ENCODE peak calls at places on chromosomes 13 and 19, in seven cellular contexts. F is PC-3, R is H1, U is GM23248, Z is colonic mucosa, D is mesenchymal stem cell, L is HepG2. X is an unnamed sample.

GRCh38 chr19:34847393-34847792 is 74.4 kb upstream of the ZNF599 start:
- DNase-seq in U (no peak), R (no peak), D (no peak), L (no peak), Z (no peak), F (peak), X (no peak)

GRCh38 chr19:42233638-42234292 is 8.6 kb downstream of the GSK3A start:
- DNase-seq in D (no peak), Z (no peak), L (no peak), U (no peak), R (no peak), F (no peak), X (no peak)

GRCh38 chr13:100550433-100550832 is 38.2 kb downstream of the GGACT start:
- DNase-seq in R (peak), D (peak), F (no peak), U (peak), Z (peak), L (no peak), X (no peak)

GRCh38 chr13:113949546-113949945 is 24.3 kb downstream of the C13orf46 start:
- DNase-seq in F (no peak), R (no peak), L (no peak), D (no peak), U (no peak), Z (no peak), X (no peak)

GRCh38 chr13:33003458-33004019 is 12.7 kb upstream of the KL start:
- DNase-seq in F (no peak), Z (no peak), D (no peak), U (no peak), R (no peak), L (no peak), X (no peak)

GRCh38 chr13:74040200-74040599 is 94.0 kb downstream of the KLF12 start:
- DNase-seq in F (peak), L (peak), Z (peak), U (peak), R (peak), D (peak), X (peak)

GRCh38 chr19:2255982-2256685 is at the start of gene JSRP1:
- DNase-seq in R (no peak), F (no peak), U (no peak), Z (no peak), D (no peak), L (no peak), X (no peak)

GRCh38 chr13:75762066-75762937 is 126.2 kb downstream of the LMO7 start:
- DNase-seq in U (peak), Z (peak), D (no peak), R (no peak), L (peak), F (peak), X (no peak)

GRCh38 chr13:76385606-76386005 is 500.6 kb downstream of the KCTD12 start:
- DNase-seq in R (no peak), D (peak), L (no peak), F (peak), U (peak), Z (no peak), X (no peak)

GRCh38 chr13:25462301-25463125 is 90.7 kb downstream of the ATP8A2 start:
- DNase-seq in Z (no peak), U (peak), R (no peak), F (no peak), D (no peak), L (no peak), X (no peak)

GRCh38 chr19:50358483-50359431 is 6.7 kb downstream of the NAPSA start:
- DNase-seq in L (no peak), U (peak), Z (peak), R (no peak), D (no peak), F (peak), X (no peak)

GRCh38 chr19:58570770-58571574 is 2.2 kb downstream of the MZF1 start:
- DNase-seq in L (no peak), U (no peak), D (no peak), Z (peak), R (no peak), F (no peak), X (no peak)

GRCh38 chr19:1922803-1923202 is 17.6 kb downstream of the ADAT3 start:
- DNase-seq in F (no peak), L (no peak), Z (no peak), U (no peak), R (no peak), D (no peak), X (no peak)

GRCh38 chr19:16445238-16446107 is 26.3 kb downstream of the EPS15L1 start:
- DNase-seq in F (peak), R (no peak), L (peak), Z (no peak), U (peak), D (peak), X (no peak)

GRCh38 chr19:55341191-55342043 is 1.7 kb downstream of the KMT5C start:
- DNase-seq in Z (peak), D (peak), L (peak), U (peak), R (peak), F (peak), X (peak)
- H3K9ac ChIP-seq in Z (peak), D (peak), L (peak), U (peak), R (no peak), F (peak), X (peak)

DNA sequence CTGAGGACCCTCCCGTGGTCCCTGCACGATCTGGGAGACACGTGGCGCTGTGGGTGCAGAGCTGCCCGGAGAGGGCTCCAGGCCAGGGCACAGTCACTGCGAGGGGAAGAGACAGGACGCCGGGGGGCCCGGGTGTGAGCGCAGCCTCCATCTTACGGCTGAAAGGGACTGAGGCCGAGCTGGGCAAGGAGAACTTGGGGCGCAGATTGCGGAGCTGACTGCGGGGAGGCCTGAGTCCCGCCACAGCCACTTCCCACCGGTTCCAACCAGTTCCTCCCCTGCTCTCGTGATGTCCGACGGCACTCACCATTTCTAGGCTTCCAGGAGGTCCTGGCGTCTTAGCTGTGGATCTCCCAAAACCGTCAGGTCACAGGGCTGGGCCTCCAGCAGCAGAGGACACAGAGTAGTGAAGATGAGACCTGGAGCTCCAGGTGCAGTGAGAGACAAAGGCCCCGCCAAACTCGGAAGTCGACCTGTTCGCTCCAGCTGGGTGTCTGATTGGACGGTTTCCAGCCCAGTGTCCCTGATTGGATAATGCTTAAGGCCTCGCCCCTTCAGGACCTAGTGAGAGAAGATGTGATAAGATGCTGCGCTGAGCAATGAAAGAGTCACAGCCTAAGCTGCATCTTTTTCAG is 4.8 kb upstream of the ZNF253 start:
- DNase-seq in F (no peak), D (no peak), R (peak), L (no peak), U (no peak), Z (no peak), X (peak)
- H3K9ac ChIP-seq in F (no peak), D (no peak), R (peak), L (no peak), U (no peak), Z (no peak), X (peak)

DNA sequence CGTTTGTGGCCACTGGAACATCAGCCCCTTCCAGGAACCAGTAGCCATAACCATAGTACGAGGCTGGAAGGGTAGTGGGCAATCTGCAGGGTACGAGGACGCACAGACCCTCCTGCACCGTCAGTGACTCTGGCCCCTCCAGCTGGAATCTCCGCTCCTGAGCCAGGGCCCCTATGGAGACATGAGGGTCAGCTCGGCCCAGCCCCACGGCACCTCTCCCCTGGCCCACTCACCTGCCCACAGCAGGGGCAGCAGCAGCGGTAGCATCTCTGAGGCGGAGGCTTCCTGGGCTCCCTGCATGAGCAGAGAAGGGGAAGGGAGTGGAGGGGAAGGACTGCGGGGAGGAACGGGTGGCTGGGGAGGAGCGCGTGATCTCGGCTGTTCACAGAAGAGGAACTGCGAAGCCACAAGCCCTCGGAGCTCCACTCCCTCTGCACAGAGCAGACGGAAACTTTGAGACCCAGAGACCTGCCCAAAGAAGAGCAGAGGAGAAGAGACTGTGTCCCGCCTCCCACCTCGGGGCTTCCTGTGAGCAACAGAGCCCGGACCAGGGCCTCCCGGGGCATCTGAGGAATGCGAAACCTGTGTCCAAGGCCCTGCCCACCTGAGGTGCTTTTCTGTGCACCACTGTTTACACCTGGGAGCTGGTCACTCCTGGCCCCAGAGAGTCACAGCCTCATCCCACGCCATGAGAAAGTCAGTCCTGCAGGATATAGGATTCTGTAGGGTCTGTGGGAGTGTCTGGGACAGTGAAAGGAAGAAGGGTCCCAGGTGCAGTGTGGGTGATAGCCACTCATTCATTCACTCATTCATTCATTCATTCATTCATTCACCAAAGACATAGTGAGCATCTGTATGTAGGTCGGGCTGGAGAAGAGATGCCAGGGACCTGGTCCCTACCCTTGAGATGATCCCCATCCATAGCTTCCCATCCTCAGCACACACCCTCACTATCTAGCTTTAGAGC is at the start of gene SIGLEC6:
- DNase-seq in R (no peak), F (no peak), D (no peak), Z (peak), L (no peak), U (no peak), X (no peak)
- H3K9ac ChIP-seq in R (no peak), F (no peak), D (no peak), Z (no peak), L (no peak), U (no peak), X (no peak)

DNA sequence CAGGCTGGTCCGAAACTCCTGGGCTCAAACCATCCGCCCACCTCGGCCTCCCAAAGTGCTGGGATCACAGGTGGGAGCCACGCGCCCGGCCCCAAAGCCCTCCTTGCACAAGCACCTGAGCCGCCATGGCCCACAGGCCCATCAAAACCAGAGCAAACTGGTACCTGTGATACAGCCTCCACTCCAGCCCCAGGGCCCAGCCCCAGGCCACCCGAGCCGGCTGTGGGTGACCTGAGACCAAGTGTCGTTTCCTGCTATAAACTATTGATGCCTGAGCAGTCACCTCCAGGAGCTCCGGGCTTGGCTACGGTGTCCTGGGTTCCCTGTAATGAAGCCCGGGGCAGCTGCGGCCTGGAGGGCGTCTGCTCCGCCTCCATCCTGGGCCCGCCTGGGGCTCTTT is 9.7 kb upstream of the PTBP1 start:
- DNase-seq in L (no peak), U (no peak), F (no peak), Z (no peak), D (no peak), R (no peak), X (no peak)
- H3K9ac ChIP-seq in L (no peak), U (no peak), F (no peak), Z (no peak), D (no peak), R (no peak), X (no peak)

GRCh38 chr19:11325544-11325943 is 13.9 kb downstream of the RAB3D start:
- DNase-seq in R (no peak), U (no peak), D (no peak), Z (no peak), F (no peak), L (no peak), X (no peak)

GRCh38 chr19:11322269-11323024 is 17.0 kb downstream of the RAB3D start:
- DNase-seq in Z (no peak), F (no peak), R (no peak), D (peak), U (no peak), L (no peak), X (no peak)

GRCh38 chr19:11324748-11325389 is 14.6 kb downstream of the RAB3D start:
- DNase-seq in R (no peak), U (no peak), D (no peak), L (no peak), Z (no peak), F (no peak), X (no peak)

GRCh38 chr19:11323601-11324078 is 15.8 kb downstream of the RAB3D start:
- DNase-seq in F (no peak), L (no peak), D (peak), Z (no peak), R (no peak), U (no peak), X (no peak)

DNA sequence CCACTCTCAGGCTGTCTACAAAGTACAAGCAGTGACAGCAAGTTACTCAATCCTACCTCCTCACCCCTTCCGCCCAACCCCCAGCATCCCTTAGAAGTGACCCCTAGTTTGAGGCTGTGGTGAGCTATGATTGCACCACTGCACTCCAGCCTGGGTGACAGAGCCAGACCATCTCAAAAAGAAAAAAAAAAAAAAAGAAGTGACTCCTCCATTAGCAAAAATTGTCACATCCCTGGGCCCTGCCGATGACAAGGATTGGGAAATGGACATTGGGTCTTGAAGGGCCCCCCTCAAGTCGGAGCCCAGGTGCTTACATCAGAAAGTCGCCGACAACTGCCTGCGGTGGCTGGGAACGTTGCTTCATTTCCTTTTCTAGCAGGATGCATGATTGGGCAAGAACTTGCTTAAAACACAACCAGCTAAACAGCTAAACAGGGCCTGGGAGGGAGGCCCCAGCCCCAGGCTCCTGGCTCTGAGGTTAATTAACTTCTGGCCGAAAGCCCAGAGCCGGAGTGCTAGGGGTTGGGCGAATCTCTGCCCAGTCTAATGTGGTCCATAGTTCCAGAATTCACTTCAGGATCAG is 15.3 kb downstream of the RAB3D start:
- DNase-seq in L (peak), F (peak), U (peak), D (peak), Z (peak), R (no peak), X (no peak)
- H3K9ac ChIP-seq in L (no peak), F (no peak), U (peak), D (peak), Z (peak), R (no peak), X (no peak)

X was measured in neuronal stem cell.